ENCODE peak calls at places on chromosome 6, in four cellular contexts. Z, H, T and P are unnamed samples. For H3K4me1 and H3K9me3, the result is how much of the 10 kb centered on the place peaks cover.

GRCh38 chr6:49082611-49083010 is 380.4 kb downstream of the MMUT start:
- DNase-seq in H (no peak), T (no peak), Z (no peak), P (no peak)

GRCh38 chr6:7841781-7842468 is 68.7 kb downstream of the TXNDC5 start:
- DNase-seq in Z (no peak), T (no peak), H (no peak), P (no peak)

GRCh38 chr6:170276369-170277057 is 14.4 kb downstream of the DLL1 start:
- DNase-seq in Z (no peak), H (no peak), T (no peak), P (no peak)

GRCh38 chr6:140269766-140270165 is 895.3 kb upstream of the CITED2 start:
- DNase-seq in T (no peak), Z (no peak), H (no peak), P (no peak)

GRCh38 chr6:11909696-11910132 is 102.4 kb upstream of the HIVEP1 start:
- DNase-seq in T (no peak), H (no peak), Z (no peak), P (no peak)

GRCh38 chr6:89351632-89352328 is 742 bp downstream of the UBE2J1 start:
- DNase-seq in Z (no peak), T (no peak), H (no peak), P (no peak)

GRCh38 chr6:79631800-79632172 is 657 bp downstream of the SH3BGRL2 start:
- DNase-seq in Z (no peak), H (no peak), T (no peak), P (no peak)

GRCh38 chr6:105994522-105995402 is 91.4 kb upstream of the PRDM1 start:
- DNase-seq in Z (peak), T (peak), H (peak), P (peak)

GRCh38 chr6:128491041-128491642 is 29.3 kb downstream of the PTPRK start:
- DNase-seq in H (no peak), Z (no peak), T (no peak), P (no peak)

GRCh38 chr6:422423-423061 is 31.0 kb downstream of the IRF4 start:
- DNase-seq in Z (no peak), T (no peak), H (no peak), P (peak)

GRCh38 chr6:73264446-73264845 is 1.4 kb upstream of the KHDC1 start:
- DNase-seq in T (no peak), Z (no peak), H (no peak), P (no peak)

GRCh38 chr6:163759542-163759941 is 345.0 kb downstream of the QKI start:
- DNase-seq in H (no peak), T (no peak), Z (no peak), P (no peak)

GRCh38 chr6:36276581-36277536 is 7.0 kb downstream of the PNPLA1 start:
- DNase-seq in Z (no peak), T (no peak), H (no peak), P (no peak)

GRCh38 chr6:90008908-90009501 is 114.7 kb downstream of the GJA10 start:
- DNase-seq in T (no peak), H (no peak), Z (no peak), P (no peak)

GRCh38 chr6:125170376-125170775 is 16.8 kb downstream of the TPD52L1 start:
- DNase-seq in Z (no peak), H (no peak), T (no peak), P (no peak)

GRCh38 chr6:107600936-107601335 is 111.0 kb downstream of the SOBP start:
- DNase-seq in T (no peak), H (no peak), Z (no peak), P (no peak)

GRCh38 chr6:18395177-18395850 is 8.2 kb downstream of the RNF144B start:
- DNase-seq in T (no peak), Z (no peak), H (no peak), P (no peak)

GRCh38 chr6:16132909-16133308 is 4.0 kb downstream of the MYLIP start:
- DNase-seq in Z (no peak), T (no peak), H (no peak), P (no peak)

GRCh38 chr6:149694926-149695325 is 23.0 kb downstream of the LATS1 start:
- DNase-seq in T (no peak), H (no peak), Z (no peak), P (no peak)

GRCh38 chr6:169620171-169621125 is 81.4 kb downstream of the WDR27 start:
- DNase-seq in T (no peak), H (no peak), Z (peak), P (no peak)

GRCh38 chr6:38460216-38460615 is 179.5 kb downstream of the BTBD9 start:
- DNase-seq in H (no peak), T (no peak), Z (no peak), P (no peak)

GRCh38 chr6:116971959-116972358 is 94.9 kb downstream of the RFX6 start:
- DNase-seq in T (peak), H (no peak), Z (no peak), P (no peak)
- H3K4me1 ChIP-seq in T (under half), H (under half), Z (under half), P (under half)

GRCh38 chr6:155611742-155612141 is 156.1 kb upstream of the NOX3 start:
- DNase-seq in T (no peak), Z (no peak), H (no peak), P (no peak)
- H3K9me3 ChIP-seq in T (under half), Z (under half), H (under half), P (half or more)

GRCh38 chr6:4351506-4351852 is 216.1 kb upstream of the ECI2 start:
- DNase-seq in Z (no peak), H (no peak), T (no peak), P (no peak)

GRCh38 chr6:4354181-4354580 is 218.8 kb upstream of the ECI2 start:
- DNase-seq in T (no peak), Z (no peak), H (no peak), P (no peak)

GRCh38 chr6:4352731-4353130 is 217.4 kb upstream of the ECI2 start:
- DNase-seq in H (no peak), T (no peak), Z (no peak), P (no peak)

GRCh38 chr6:4350571-4351505 is 215.5 kb upstream of the ECI2 start:
- DNase-seq in Z (no peak), H (no peak), T (no peak), P (no peak)

GRCh38 chr6:4351857-4352669 is 216.7 kb upstream of the ECI2 start:
- DNase-seq in Z (no peak), H (no peak), T (no peak), P (peak)
- H3K4me1 ChIP-seq in Z (under half), H (under half), T (under half), P (under half)

GRCh38 chr6:87373377-87373776 is 28.8 kb downstream of the C6orf163 start:
- DNase-seq in Z (no peak), T (no peak), H (no peak), P (no peak)
- H3K9me3 ChIP-seq in Z (under half), T (under half), H (under half), P (under half)